ENCODE peak calls at places on chromosomes 13 and 19, in ten cellular contexts. D is ovary, L is stomach, Z is esophagus squamous epithelium, B is uterus, P is body of pancreas, A is Peyer's patch, E is IMR-90, S is lower leg skin, I is sigmoid colon. U is an unnamed sample.

GRCh38 chr19:3150739-3151329 is 15.0 kb downstream of the GNA15 start:
- DNase-seq in B (no peak), E (no peak), P (no peak), I (no peak), A (no peak), L (no peak), S (no peak), Z (no peak), D (no peak), U (no peak)

GRCh38 chr19:35261356-35262100 is 7.2 kb upstream of the USF2 start:
- DNase-seq in E (no peak), B (no peak), I (peak; percentile 54), L (peak; percentile 17), Z (no peak), A (peak; percentile 38), S (no peak), D (no peak), P (no peak), U (no peak)

GRCh38 chr19:45973564-45974338 is at the start of gene NOVA2:
- DNase-seq in B (peak; percentile 66), L (peak; percentile 36), I (peak; percentile 75), A (peak; percentile 62), D (peak; percentile 53), S (no peak), Z (no peak), P (peak; percentile 45), E (peak; percentile 36), U (peak; percentile 82)

GRCh38 chr19:51138549-51138979 is 3.5 kb upstream of the SIGLEC7 start:
- DNase-seq in S (no peak), P (no peak), Z (no peak), L (peak; percentile 38), I (peak; percentile 73), B (no peak), A (peak; percentile 54), E (no peak), D (no peak), U (peak; percentile 83)

GRCh38 chr19:41351339-41352245 is 2.1 kb downstream of the TGFB1 start:
- DNase-seq in P (peak; percentile 40), D (peak; percentile 61), S (peak; percentile 73), B (peak; percentile 67), E (peak; percentile 42), Z (peak; percentile 39), I (peak; percentile 82), A (peak; percentile 94), L (peak; percentile 59), U (peak; percentile 80)

GRCh38 chr19:3320354-3320670 is 46.1 kb upstream of the NFIC start:
- DNase-seq in L (no peak), D (no peak), S (no peak), E (no peak), B (no peak), A (no peak), Z (no peak), P (no peak), I (peak; percentile 53), U (no peak)

GRCh38 chr13:78593652-78594494 is 9.5 kb downstream of the POU4F1 start:
- DNase-seq in D (no peak), A (no peak), I (no peak), S (no peak), P (no peak), E (no peak), Z (no peak), L (no peak), B (no peak), U (no peak)

GRCh38 chr13:80213201-80213600 is 127.7 kb downstream of the SPRY2 start:
- DNase-seq in Z (no peak), B (no peak), E (no peak), I (no peak), D (no peak), L (no peak), S (no peak), A (no peak), P (no peak), U (no peak)

GRCh38 chr13:112822851-112823250 is 133.0 kb downstream of the ATP11A start:
- DNase-seq in P (no peak), S (no peak), I (peak; percentile 30), Z (no peak), A (peak; percentile 17), B (peak; percentile 3), L (peak; percentile 4), D (no peak), E (no peak), U (no peak)

GRCh38 chr13:112820318-112820717 is 130.5 kb downstream of the ATP11A start:
- DNase-seq in L (peak; percentile 21), E (no peak), Z (no peak), B (no peak), A (peak; percentile 22), P (no peak), I (peak; percentile 35), D (no peak), S (no peak), U (no peak)

GRCh38 chr13:112819111-112819510 is 129.3 kb downstream of the ATP11A start:
- DNase-seq in A (no peak), Z (no peak), P (no peak), S (no peak), D (no peak), B (no peak), E (no peak), L (peak; percentile 21), I (peak; percentile 29), U (no peak)

GRCh38 chr13:112819816-112820215 is 130.0 kb downstream of the ATP11A start:
- DNase-seq in P (no peak), A (peak; percentile 40), Z (no peak), S (no peak), I (peak; percentile 52), L (peak; percentile 24), E (no peak), B (no peak), D (no peak), U (no peak)

GRCh38 chr13:112821340-112822055 is 131.7 kb downstream of the ATP11A start:
- DNase-seq in E (peak; percentile 9), D (no peak), B (no peak), S (no peak), I (peak; percentile 36), P (no peak), A (peak; percentile 40), Z (no peak), L (peak; percentile 8), U (no peak)
- TF ChIP-seq CTCF in E (no peak), D (no peak), B (no peak), S (no peak), I (no peak), P (no peak), A (no peak), Z (no peak), L (no peak), U (no peak)

GRCh38 chr19:38734176-38734425 is 10.2 kb downstream of the CAPN12 start:
- DNase-seq in A (no peak), B (peak; percentile 26), D (peak; percentile 23), I (peak; percentile 67), P (no peak), E (no peak), L (no peak), Z (no peak), S (peak; percentile 14), U (no peak)

GRCh38 chr19:38736413-38737280 is 7.6 kb downstream of the CAPN12 start:
- DNase-seq in P (peak; percentile 87), D (peak; percentile 48), Z (no peak), L (peak; percentile 83), S (peak; percentile 45), A (peak; percentile 93), I (peak; percentile 71), E (no peak), B (peak; percentile 61), U (peak; percentile 39)

GRCh38 chr19:38734426-38735256 is 9.6 kb downstream of the CAPN12 start:
- DNase-seq in L (peak; percentile 45), S (peak; percentile 26), A (peak; percentile 81), Z (no peak), P (peak; percentile 35), I (peak; percentile 65), D (peak; percentile 28), E (no peak), B (peak; percentile 27), U (no peak)

GRCh38 chr19:38736036-38736412 is 8.2 kb downstream of the CAPN12 start:
- DNase-seq in B (peak; percentile 49), A (peak; percentile 83), I (peak; percentile 76), E (no peak), Z (no peak), P (peak; percentile 70), D (peak; percentile 43), L (peak; percentile 64), S (peak; percentile 26), U (peak; percentile 45)

DNA sequence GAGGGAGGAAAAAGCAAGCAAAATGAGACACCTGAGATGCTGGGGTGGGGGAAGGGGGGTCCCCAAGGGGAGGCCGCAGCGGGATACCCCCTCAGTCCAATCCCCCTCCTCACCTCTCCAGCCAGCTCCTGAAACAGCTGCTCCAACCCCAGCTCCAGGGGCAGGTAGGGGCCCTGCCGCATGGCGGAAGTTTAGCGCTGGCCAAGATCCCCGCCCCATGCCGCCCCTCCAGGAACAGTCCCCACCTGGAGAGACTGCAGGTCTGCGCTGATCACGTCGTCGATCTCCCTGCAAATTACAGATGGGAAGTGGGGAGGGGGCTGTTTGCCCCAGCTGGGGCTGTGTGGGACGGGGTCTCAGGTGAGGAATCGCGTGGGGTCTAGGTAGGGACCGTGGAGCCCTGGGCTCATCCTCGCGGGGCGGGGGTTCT is 9.0 kb downstream of the CAPN12 start:
- DNase-seq in E (no peak), A (peak; percentile 78), S (peak; percentile 22), L (peak; percentile 52), I (peak; percentile 66), P (peak; percentile 61), Z (no peak), B (peak; percentile 43), D (peak; percentile 37), U (no peak)
- H3K4me3 ChIP-seq in E (no peak overlapping the region), A (peak overlapping the region; percentile 29), S (no peak overlapping the region), L (peak overlapping the region; percentile 44), I (no peak overlapping the region), P (no peak overlapping the region), Z (peak overlapping the region; percentile 7), B (no peak overlapping the region), D (no peak overlapping the region), U (no peak overlapping the region)

GRCh38 chr19:24086974-24087595 is at the start of gene ZNF254:
- DNase-seq in B (peak; percentile 81), P (peak; percentile 92), L (peak; percentile 89), A (peak; percentile 92), Z (peak; percentile 42), E (peak; percentile 95), S (peak; percentile 95), D (peak; percentile 79), I (peak; percentile 94), U (peak; percentile 94)
- TF ChIP-seq POLR2A in B (peak; percentile 43), P (peak; percentile 96), L (peak; percentile 39), A (peak; percentile 30), Z (no peak), E (peak; percentile 93), S (no peak), D (no peak), I (peak; percentile 48), U (peak; percentile 76)

GRCh38 chr19:49889038-49889686 is 7.5 kb downstream of the IL4I1 start:
- DNase-seq in S (no peak), D (no peak), I (no peak), Z (no peak), P (peak; percentile 10), L (no peak), A (no peak), E (no peak), B (no peak), U (no peak)

GRCh38 chr19:49892716-49893115 is 4.0 kb downstream of the IL4I1 start:
- DNase-seq in S (no peak), P (no peak), E (no peak), A (no peak), I (no peak), D (no peak), B (no peak), Z (no peak), L (no peak), U (no peak)

GRCh38 chr19:49891393-49891792 is 5.3 kb downstream of the IL4I1 start:
- DNase-seq in P (no peak), A (no peak), S (no peak), L (no peak), D (no peak), Z (no peak), I (no peak), E (no peak), B (no peak), U (peak; percentile 60)

GRCh38 chr19:49889687-49890348 is 6.9 kb downstream of the IL4I1 start:
- DNase-seq in D (peak; percentile 78), B (peak; percentile 61), L (peak; percentile 77), E (peak; percentile 61), A (peak; percentile 87), P (peak; percentile 63), S (no peak), I (no peak), Z (no peak), U (peak; percentile 90)

DNA sequence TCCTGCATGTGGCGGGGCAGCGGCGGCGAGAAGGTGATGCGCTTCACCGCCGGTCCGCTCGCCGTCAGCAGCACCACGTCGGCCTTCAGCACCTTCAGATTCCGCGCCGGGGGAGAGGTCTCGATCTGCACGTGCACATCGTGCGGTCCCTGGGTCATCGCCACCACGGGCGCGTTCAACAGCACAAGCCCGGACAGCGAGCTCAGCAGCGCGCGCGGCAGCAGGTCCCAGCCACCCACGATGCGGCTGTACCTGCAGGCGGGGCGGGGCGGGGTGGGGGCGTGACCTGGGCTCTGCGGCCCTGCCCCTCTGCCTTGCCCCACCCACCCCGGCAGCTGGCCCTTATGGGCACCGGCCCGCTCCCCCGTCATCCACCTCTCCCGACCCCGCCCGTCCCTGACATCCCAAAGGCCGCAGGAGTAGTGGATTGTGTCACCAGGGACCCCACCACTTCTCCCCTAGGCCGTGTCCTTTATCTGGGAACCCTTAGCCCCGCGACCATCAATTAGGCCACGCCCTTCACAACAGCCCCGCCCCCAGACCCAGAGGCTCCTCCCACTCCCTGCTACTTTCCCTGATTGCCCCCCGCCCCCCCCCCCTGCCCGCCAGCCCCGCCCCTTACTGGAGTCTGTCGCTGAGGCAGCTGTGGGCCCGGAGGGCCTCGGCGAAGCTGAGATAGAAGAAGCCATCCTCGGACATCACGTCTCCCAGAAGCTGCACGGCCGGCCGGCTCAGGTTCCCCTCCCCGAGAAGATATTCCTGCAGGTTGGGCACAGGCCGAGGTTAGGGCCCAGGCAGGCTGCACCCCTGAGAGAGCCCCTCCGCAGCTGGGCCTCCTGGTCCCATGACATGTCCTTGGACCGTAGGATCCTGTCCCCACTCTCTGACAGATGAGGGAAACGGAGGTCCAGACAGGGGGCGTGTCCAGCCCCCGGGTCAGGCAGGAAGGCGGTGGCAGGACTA is 6.1 kb downstream of the IL4I1 start:
- DNase-seq in A (peak; percentile 83), Z (no peak), P (peak; percentile 45), I (no peak), B (no peak), E (no peak), L (peak; percentile 57), S (no peak), D (no peak), U (peak; percentile 68)
- TF ChIP-seq CTCF in A (no peak), Z (no peak), P (peak; percentile 15), I (no peak), B (no peak), E (no peak), L (no peak), S (no peak), D (no peak), U (no peak)

U was measured in heart left ventricle.